ENCODE peak calls at places on chromosome 18, in seven cellular contexts. O is fibroblast of the aortic adventitia; B is heart left ventricle; F is sigmoid colon; A is CD4-positive, alpha-beta T cell; K is fibroblast of pulmonary artery; P is glutamatergic neuron. X is an unnamed sample.

GRCh38 chr18:11607897-11608296 is 1.5 kb upstream of the SLC35G4 start:
- DNase-seq in O (no peak), B (no peak), F (no peak), A (no peak), K (no peak), P (no peak), X (no peak)

GRCh38 chr18:69895081-69896047 is 52.3 kb downstream of the CD226 start:
- DNase-seq in O (no peak), B (no peak), F (no peak), A (no peak), K (no peak), P (no peak), X (no peak)

GRCh38 chr18:31679133-31679731 is 5.1 kb downstream of the B4GALT6 start:
- DNase-seq in O (peak; percentile 85), B (no peak), F (no peak), A (no peak), K (peak; percentile 82), P (no peak), X (no peak)

GRCh38 chr18:61948842-61949438 is 56.1 kb upstream of the RNF152 start:
- DNase-seq in O (no peak), B (no peak), F (no peak), A (no peak), K (no peak), P (no peak), X (no peak)

GRCh38 chr18:8348051-8348450 is 261.2 kb upstream of the RAB12 start:
- DNase-seq in O (no peak), B (no peak), F (no peak), A (no peak), K (no peak), P (peak; percentile 69), X (no peak)

GRCh38 chr18:32929213-32929612 is 156.4 kb upstream of the KLHL14 start:
- DNase-seq in O (no peak), B (no peak), F (no peak), A (no peak), K (peak; percentile 28), P (no peak), X (no peak)

GRCh38 chr18:46097378-46097852 is 681 bp downstream of the ATP5F1A start:
- DNase-seq in O (no peak), B (no peak), F (no peak), A (no peak), K (no peak), P (no peak), X (no peak)

GRCh38 chr18:59659486-59660187 is 37.6 kb downstream of the CCBE1 start:
- DNase-seq in O (no peak), B (no peak), F (no peak), A (no peak), K (no peak), P (no peak), X (no peak)

GRCh38 chr18:10518595-10519273 is 7.1 kb upstream of the NAPG start:
- DNase-seq in O (peak; percentile 39), B (peak; percentile 68), F (peak; percentile 83), A (no peak), K (peak; percentile 52), P (peak; percentile 65), X (no peak)

GRCh38 chr18:32355896-32356295 is 114.8 kb downstream of the GAREM1 start:
- DNase-seq in O (peak; percentile 75), B (no peak), F (no peak), A (no peak), K (peak; percentile 62), P (no peak), X (no peak)

GRCh38 chr18:58303363-58303762 is 259.3 kb downstream of the NEDD4L start:
- DNase-seq in O (no peak), B (no peak), F (no peak), A (no peak), K (no peak), P (no peak), X (no peak)

GRCh38 chr18:41373612-41374011 is 581.4 kb upstream of the PIK3C3 start:
- DNase-seq in O (no peak), B (no peak), F (no peak), A (no peak), K (no peak), P (no peak), X (no peak)

GRCh38 chr18:68781224-68781623 is 16.7 kb upstream of the CCDC102B start:
- DNase-seq in O (peak; percentile 40), B (no peak), F (no peak), A (no peak), K (no peak), P (no peak), X (no peak)
- TF ChIP-seq CTCF in O (no peak), B (no peak), F (no peak), A (no peak), K (no peak), P (no peak), X (no peak)

GRCh38 chr18:50862401-50862800 is 16.5 kb upstream of the ME2 start:
- DNase-seq in O (no peak), B (no peak), F (no peak), A (no peak), K (no peak), P (no peak), X (no peak)

GRCh38 chr18:50863840-50864239 is 15.1 kb upstream of the ME2 start:
- DNase-seq in O (no peak), B (no peak), F (no peak), A (no peak), K (no peak), P (no peak), X (no peak)

GRCh38 chr18:50870138-50870845 is 8.6 kb upstream of the ME2 start:
- DNase-seq in O (peak; percentile 43), B (no peak), F (no peak), A (no peak), K (peak; percentile 56), P (no peak), X (no peak)

GRCh38 chr18:50869150-50869549 is 9.8 kb upstream of the ME2 start:
- DNase-seq in O (no peak), B (no peak), F (no peak), A (no peak), K (no peak), P (no peak), X (no peak)

DNA sequence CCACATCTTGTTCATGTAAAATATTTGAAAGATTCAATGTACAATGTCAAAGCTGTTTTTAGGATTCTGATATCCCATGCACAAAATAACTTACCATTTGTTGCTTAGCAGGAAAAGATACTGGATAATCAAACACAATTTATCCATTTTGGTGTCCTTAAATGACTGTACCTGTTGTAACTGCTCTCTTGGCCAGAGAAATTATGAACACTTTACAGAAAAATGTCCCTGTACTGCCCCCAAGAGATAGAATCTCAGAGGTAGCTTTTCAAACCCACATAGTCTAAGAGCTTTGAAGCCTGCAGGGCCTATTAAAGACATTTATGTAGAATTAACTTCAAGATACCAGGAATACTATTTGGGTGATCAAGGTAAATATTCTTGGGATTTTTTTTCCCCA is 12.2 kb upstream of the ME2 start:
- DNase-seq in O (peak; percentile 46), B (no peak), F (no peak), A (no peak), K (peak; percentile 38), P (no peak), X (no peak)
- TF ChIP-seq CTCF in O (peak; percentile 18), B (no peak), F (no peak), A (no peak), K (peak; percentile 26), P (no peak), X (no peak)

GRCh38 chr18:23056315-23056714 is 79.0 kb upstream of the CABLES1 start:
- DNase-seq in O (no peak), B (no peak), F (no peak), A (no peak), K (no peak), P (no peak), X (no peak)

GRCh38 chr18:23054553-23054952 is 80.7 kb upstream of the CABLES1 start:
- DNase-seq in O (no peak), B (no peak), F (no peak), A (no peak), K (no peak), P (no peak), X (no peak)

GRCh38 chr18:23049698-23050373 is 85.4 kb upstream of the CABLES1 start:
- DNase-seq in O (no peak), B (no peak), F (no peak), A (no peak), K (no peak), P (peak; percentile 24), X (no peak)

GRCh38 chr18:23057096-23057495 is 78.2 kb upstream of the CABLES1 start:
- DNase-seq in O (no peak), B (no peak), F (no peak), A (no peak), K (no peak), P (no peak), X (no peak)

GRCh38 chr18:23053756-23054457 is 81.4 kb upstream of the CABLES1 start:
- DNase-seq in O (peak; percentile 66), B (no peak), F (no peak), A (no peak), K (peak; percentile 64), P (peak; percentile 31), X (no peak)
- TF ChIP-seq CTCF in O (peak; percentile 57), B (no peak), F (no peak), A (no peak), K (peak; percentile 44), P (no peak), X (peak; percentile 64)

GRCh38 chr18:3447895-3448844 is 1.8 kb upstream of the TGIF1 start:
- DNase-seq in O (peak; percentile 96), B (peak; percentile 96), F (peak; percentile 98), A (peak; percentile 81), K (peak; percentile 98), P (peak; percentile 92), X (peak; percentile 94)
- TF ChIP-seq CTCF in O (no peak), B (no peak), F (no peak), A (no peak), K (peak; percentile 4), P (peak; percentile 13), X (no peak)

DNA sequence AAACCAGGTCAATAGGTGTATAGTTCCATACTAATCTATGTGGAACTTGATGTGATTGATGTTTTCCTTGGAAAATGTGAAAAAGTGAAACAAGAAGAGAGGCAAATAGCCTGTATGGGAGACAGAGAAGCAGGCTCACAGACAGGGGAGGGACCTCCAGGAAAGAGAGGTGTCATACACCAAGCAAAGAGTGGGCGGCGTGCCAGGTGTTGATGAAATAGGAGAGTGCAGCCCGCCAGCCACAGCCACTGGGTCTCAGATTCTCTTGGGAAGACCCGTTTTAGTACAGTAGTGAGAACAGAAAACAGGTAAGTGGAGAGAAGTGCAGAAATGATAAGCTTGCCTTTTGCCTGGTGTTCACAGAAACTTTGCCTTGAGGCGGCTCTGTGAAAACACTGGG is 301.9 kb downstream of the ZNF407 start:
- DNase-seq in O (peak; percentile 4), B (no peak), F (peak; percentile 74), A (no peak), K (peak; percentile 15), P (no peak), X (no peak)
- TF ChIP-seq CTCF in O (no peak), B (no peak), F (no peak), A (no peak), K (no peak), P (no peak), X (no peak)

DNA sequence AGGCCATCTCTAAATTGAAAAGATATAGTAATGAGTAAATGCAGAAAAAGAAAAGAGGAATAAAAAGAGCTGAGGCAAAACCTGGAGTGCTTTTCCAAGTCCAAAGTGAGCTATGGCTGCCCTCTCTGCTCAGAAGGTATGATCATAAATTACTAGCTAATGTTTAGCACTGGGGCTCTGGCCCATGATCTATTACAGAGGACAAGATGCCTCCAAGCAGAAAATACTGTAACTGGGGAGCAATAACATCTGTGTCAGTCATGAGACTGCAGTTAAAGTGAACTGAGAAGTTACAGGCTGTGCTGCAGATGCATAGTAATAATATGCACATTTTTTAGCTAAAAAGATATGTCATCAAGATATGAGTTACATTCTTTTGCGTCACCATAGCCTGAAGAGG is 209.4 kb upstream of the RBBP8 start:
- DNase-seq in O (no peak), B (no peak), F (no peak), A (no peak), K (no peak), P (no peak), X (no peak)
- TF ChIP-seq CTCF in O (no peak), B (no peak), F (no peak), A (no peak), K (no peak), P (no peak), X (no peak)